ENCODE peak calls at places on chromosome 2, in eight cellular contexts. S is spleen; D is uterus; I is IMR-90; C is keratinocyte; A is CD8-positive, alpha-beta memory T cell; K is cardiac muscle cell; O is tibial artery. T is an unnamed sample. For H3K4me1, the result is how much of the 10 kb centered on the place peaks cover.

GRCh38 chr2:161166538-161167409 is 6.5 kb downstream of the TANK start:
- DNase-seq in S (no peak), I (peak), C (peak), D (no peak), A (peak), O (no peak), K (no peak), T (no peak)

GRCh38 chr2:62287895-62288589 is 92.1 kb downstream of the B3GNT2 start:
- DNase-seq in K (peak), C (peak), A (peak), O (peak), D (peak), I (no peak), S (no peak), T (no peak)

GRCh38 chr2:46802665-46803550 is 112.7 kb downstream of the MCFD2 start:
- DNase-seq in A (no peak), C (no peak), O (no peak), S (no peak), K (no peak), D (no peak), I (no peak), T (no peak)

GRCh38 chr2:71923143-71923525 is 224.5 kb downstream of the CYP26B1 start:
- DNase-seq in I (no peak), K (no peak), D (no peak), S (no peak), O (no peak), A (no peak), C (no peak), T (no peak)

GRCh38 chr2:40144022-40144421 is 307.9 kb downstream of the SLC8A1 start:
- DNase-seq in K (no peak), S (no peak), D (no peak), C (no peak), O (no peak), A (no peak), I (no peak), T (no peak)

GRCh38 chr2:27961997-27962396 is 71.5 kb downstream of the BABAM2 start:
- DNase-seq in D (no peak), S (no peak), O (no peak), K (no peak), A (no peak), I (peak), C (no peak), T (no peak)

GRCh38 chr2:15748736-15749323 is 157.2 kb downstream of the DDX1 start:
- DNase-seq in I (no peak), C (no peak), A (no peak), D (no peak), K (peak), O (no peak), S (no peak), T (no peak)

GRCh38 chr2:53051157-53051556 is 716.4 kb upstream of the CHAC2 start:
- DNase-seq in D (no peak), C (no peak), I (no peak), S (no peak), O (no peak), K (no peak), A (no peak), T (no peak)

GRCh38 chr2:64214281-64215115 is 70.3 kb upstream of the PELI1 start:
- DNase-seq in S (no peak), O (no peak), I (no peak), C (no peak), A (peak), D (peak), K (no peak), T (no peak)

GRCh38 chr2:220001693-220002260 is 374.3 kb downstream of the SLC4A3 start:
- DNase-seq in K (no peak), C (no peak), I (peak), O (no peak), D (no peak), A (no peak), S (no peak), T (no peak)

GRCh38 chr2:88429929-88430328 is 22.6 kb downstream of the FOXI3 start:
- DNase-seq in O (no peak), I (no peak), S (no peak), D (no peak), K (no peak), C (no peak), A (no peak), T (no peak)

GRCh38 chr2:4579977-4580376 is 876.6 kb downstream of the DCDC2C start:
- DNase-seq in K (no peak), A (no peak), S (no peak), O (no peak), C (no peak), D (no peak), I (no peak), T (no peak)

GRCh38 chr2:27212626-27213471 is 781 bp upstream of the SLC5A6 start:
- DNase-seq in A (peak), K (peak), I (peak), O (no peak), S (no peak), C (no peak), D (no peak), T (no peak)

GRCh38 chr2:108621087-108621559 is 86.9 kb downstream of the LIMS1 start:
- DNase-seq in C (peak), K (peak), O (no peak), S (peak), I (peak), D (no peak), A (peak), T (no peak)

GRCh38 chr2:238069021-238069709 is 8.4 kb downstream of the SCLY start:
- DNase-seq in D (no peak), K (no peak), C (no peak), O (no peak), I (no peak), A (peak), S (no peak), T (no peak)

GRCh38 chr2:142866426-142866825 is 11.0 kb upstream of the KYNU start:
- DNase-seq in I (no peak), K (no peak), D (no peak), O (no peak), C (no peak), A (no peak), S (no peak), T (no peak)

GRCh38 chr2:234111523-234111922 is 61.0 kb downstream of the SPP2 start:
- DNase-seq in D (no peak), A (no peak), C (peak), O (no peak), S (no peak), K (no peak), I (peak), T (no peak)

GRCh38 chr2:169966449-169966848 is 139.2 kb downstream of the UBR3 start:
- DNase-seq in C (no peak), O (no peak), I (no peak), D (no peak), K (no peak), A (no peak), S (no peak), T (no peak)

GRCh38 chr2:177572236-177572671 is 179.7 kb downstream of the AGPS start:
- DNase-seq in K (no peak), A (no peak), D (no peak), I (no peak), S (no peak), C (no peak), O (no peak), T (no peak)

GRCh38 chr2:152718909-152719645 is 657 bp downstream of the ARL6IP6 start:
- DNase-seq in I (no peak), C (no peak), O (peak), A (no peak), D (no peak), S (no peak), K (peak), T (no peak)

GRCh38 chr2:193973781-193974180 is 1683.2 kb upstream of the SLC39A10 start:
- DNase-seq in O (no peak), D (no peak), A (no peak), I (no peak), S (no peak), C (no peak), K (no peak), T (no peak)

GRCh38 chr2:150919899-150920298 is 341.8 kb downstream of the RBM43 start:
- DNase-seq in O (no peak), D (no peak), K (no peak), S (no peak), C (no peak), A (no peak), I (peak), T (no peak)

GRCh38 chr2:223993634-223994232 is 36.5 kb downstream of the MRPL44 start:
- DNase-seq in I (peak), O (peak), C (peak), A (peak), D (peak), K (peak), S (no peak), T (no peak)

GRCh38 chr2:201363857-201364560 is 6.9 kb upstream of the FLACC1 start:
- DNase-seq in K (peak), S (no peak), C (peak), A (peak), D (no peak), O (no peak), I (peak), T (no peak)

GRCh38 chr2:100752628-100753333 is 67.2 kb upstream of the NPAS2 start:
- DNase-seq in D (no peak), A (no peak), O (no peak), S (no peak), I (peak), K (no peak), C (no peak), T (no peak)

GRCh38 chr2:71778514-71779305 is 325.3 kb downstream of the DYSF start:
- DNase-seq in K (peak), S (peak), A (no peak), I (no peak), O (no peak), D (no peak), C (no peak), T (no peak)

GRCh38 chr2:121368841-121369240 is 83.8 kb upstream of the TFCP2L1 start:
- DNase-seq in D (no peak), S (no peak), O (no peak), I (peak), K (no peak), C (no peak), A (no peak), T (no peak)

GRCh38 chr2:222811828-222812227 is 49.0 kb upstream of the ACSL3 start:
- DNase-seq in A (no peak), S (no peak), O (no peak), K (no peak), D (no peak), C (no peak), I (no peak), T (no peak)

GRCh38 chr2:229169751-229170150 is 101.3 kb downstream of the PID1 start:
- DNase-seq in O (no peak), C (no peak), I (no peak), D (no peak), A (no peak), S (no peak), K (no peak), T (no peak)

GRCh38 chr2:1032030-1032429 is 81.4 kb downstream of the SNTG2 start:
- DNase-seq in O (no peak), K (no peak), S (no peak), I (no peak), C (no peak), D (no peak), A (peak), T (no peak)

GRCh38 chr2:58237741-58238140 is 3.4 kb downstream of the FANCL start:
- DNase-seq in C (no peak), I (no peak), D (no peak), A (no peak), O (no peak), K (no peak), S (no peak), T (no peak)

GRCh38 chr2:144127693-144128092 is 392.2 kb downstream of the ZEB2 start:
- DNase-seq in O (no peak), I (no peak), K (no peak), A (no peak), D (no peak), C (no peak), S (no peak), T (no peak)
- H3K4me1 ChIP-seq in O (under half), I (under half), K (under half), A (under half), D (under half), C (under half), S (under half), T (under half)

GRCh38 chr2:10449481-10449831 is 1.3 kb upstream of the ODC1 start:
- DNase-seq in I (no peak), K (no peak), S (no peak), C (no peak), A (no peak), O (no peak), D (no peak), T (no peak)

GRCh38 chr2:10447300-10448207 is 573 bp downstream of the ODC1 start:
- DNase-seq in S (peak), I (peak), A (no peak), C (no peak), K (peak), D (no peak), O (peak), T (no peak)

GRCh38 chr2:10449838-10450691 is 1.9 kb upstream of the ODC1 start:
- DNase-seq in A (no peak), C (no peak), O (no peak), S (no peak), D (no peak), I (no peak), K (no peak), T (no peak)

GRCh38 chr2:10448208-10448645 is at the start of gene ODC1:
- DNase-seq in S (peak), O (peak), A (peak), C (no peak), I (peak), K (peak), D (peak), T (peak)

DNA sequence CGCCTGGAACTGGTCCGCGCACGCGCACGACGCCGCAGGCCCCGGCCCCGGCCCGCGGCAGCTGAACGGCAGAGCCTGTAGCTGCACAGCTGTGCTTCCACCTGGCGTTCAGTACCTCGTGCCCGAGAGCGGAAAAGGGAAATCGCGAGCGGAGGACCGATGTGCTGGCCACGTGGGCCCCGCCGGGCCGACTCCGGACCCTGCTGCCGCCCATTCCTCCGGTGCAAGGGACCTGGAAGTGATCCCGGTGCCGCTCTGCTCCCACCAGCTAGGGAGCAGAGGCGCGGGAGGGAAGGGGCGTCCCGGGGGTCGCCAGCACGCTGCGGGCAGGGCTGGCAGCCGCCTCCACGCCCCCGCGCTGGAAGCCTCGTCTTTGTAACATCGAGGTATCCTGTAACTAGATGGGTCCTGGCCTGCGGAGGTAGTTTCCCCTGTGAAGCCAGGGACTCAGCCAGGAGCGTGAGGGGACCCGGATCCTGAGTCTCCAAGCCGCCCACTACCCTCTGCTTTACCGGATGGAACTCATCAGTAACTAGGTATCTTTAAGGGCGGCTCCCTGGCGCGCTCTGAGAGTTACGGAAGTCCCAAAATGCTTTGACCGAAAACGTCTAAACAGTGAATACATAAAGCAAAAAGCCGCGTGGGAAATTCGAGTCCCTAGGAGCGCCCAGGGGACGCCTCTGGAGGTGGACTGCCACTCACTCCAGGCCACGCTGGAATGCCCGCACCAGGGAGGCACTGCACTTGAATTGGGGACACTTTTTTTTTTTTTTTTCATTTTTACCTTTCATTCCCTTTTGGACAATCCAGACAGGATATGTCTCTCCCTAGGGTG is 736 bp upstream of the ODC1 start:
- DNase-seq in C (no peak), O (peak), S (peak), I (peak), K (peak), A (peak), D (peak), T (peak)
- H3K4me1 ChIP-seq in C (under half), O (under half), S (half or more), I (under half), K (under half), A (under half), D (under half), T (under half)

GRCh38 chr2:105380432-105381118 is 18.3 kb downstream of the FHL2 start:
- DNase-seq in O (no peak), A (no peak), K (no peak), I (peak), S (no peak), C (no peak), D (no peak), T (no peak)
- H3K4me1 ChIP-seq in O (under half), A (under half), K (half or more), I (half or more), S (under half), C (half or more), D (under half), T (half or more)

GRCh38 chr2:227488045-227488444 is 16.1 kb downstream of the AGFG1 start:
- DNase-seq in S (no peak), C (no peak), I (no peak), A (no peak), K (no peak), D (no peak), O (no peak), T (no peak)
- H3K4me1 ChIP-seq in S (half or more), C (under half), I (under half), A (under half), K (under half), D (under half), O (under half), T (under half)

DNA sequence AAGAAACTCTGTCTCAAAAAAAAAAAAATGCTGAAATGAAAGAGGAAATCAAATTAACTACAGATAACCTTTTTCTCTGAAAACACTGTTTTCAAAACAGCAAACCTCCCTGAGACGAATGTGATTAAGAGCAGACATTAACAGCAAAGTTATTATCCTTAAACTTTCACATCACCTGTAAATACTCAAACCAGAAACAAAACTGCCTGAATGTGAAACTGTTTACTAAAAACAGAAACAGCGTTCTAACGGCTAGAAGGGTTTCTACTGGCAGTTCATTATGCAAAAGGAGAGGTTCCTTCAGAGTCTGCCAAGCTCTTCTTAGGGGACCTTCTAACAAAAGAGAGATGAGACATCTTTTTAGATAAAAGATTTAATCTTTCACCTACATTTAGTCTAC is 45.9 kb downstream of the PNO1 start:
- DNase-seq in I (no peak), O (no peak), K (no peak), C (no peak), A (no peak), D (no peak), S (no peak), T (no peak)
- H3K4me1 ChIP-seq in I (under half), O (under half), K (under half), C (under half), A (half or more), D (under half), S (half or more), T (under half)

DNA sequence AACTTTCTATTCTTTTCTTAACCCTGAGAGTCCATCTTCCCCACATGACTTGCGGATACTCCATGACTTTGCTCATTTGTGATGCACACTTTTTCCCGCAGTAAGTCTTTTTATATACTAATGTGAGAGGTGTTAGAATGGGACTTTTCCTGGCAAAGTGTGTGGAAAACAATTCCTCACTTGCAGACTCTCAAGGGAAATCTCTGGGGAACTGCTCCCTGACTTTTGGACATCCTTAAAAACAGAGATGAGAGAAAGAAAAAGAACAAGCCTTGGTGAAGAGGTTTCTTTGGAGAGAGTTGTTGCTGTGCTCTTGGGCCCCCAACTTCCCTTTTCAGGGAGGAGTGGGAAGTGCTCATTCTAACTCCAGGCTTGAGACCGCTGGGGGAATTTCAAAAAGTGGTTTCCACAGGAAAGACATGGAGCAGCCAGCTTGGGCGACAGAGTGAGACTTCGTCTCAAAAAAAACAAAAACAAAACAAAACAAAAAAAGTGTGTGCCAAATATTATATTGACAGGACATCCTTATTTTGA is 142.6 kb upstream of the SPRED2 start:
- DNase-seq in D (no peak), I (no peak), O (no peak), A (no peak), C (no peak), K (no peak), S (peak), T (no peak)
- H3K4me1 ChIP-seq in D (under half), I (under half), O (under half), A (under half), C (under half), K (under half), S (under half), T (under half)

T was measured in esophagus squamous epithelium.